ENCODE peak calls at places on chromosomes 5 and 9, in nine cellular contexts. One of them, this sample, is unnamed.

GRCh38 chr5:4511996-4512656 is 628.0 kb upstream of the ADAMTS16 start:
- DNase-seq in esophagus squamous epithelium: no peak
- DNase-seq in fibroblast of mammary gland: peak
- DNase-seq in lower lobe of right lung: peak
- DNase-seq in tibial artery: no peak
- DNase-seq in A549: peak
- DNase-seq in keratinocyte: no peak
- DNase-seq in hepatocyte: peak
- DNase-seq in AG10803: peak
- DNase-seq in this sample: no peak

GRCh38 chr5:91443028-91443427 is 59.9 kb upstream of the ARRDC3 start:
- DNase-seq in lower lobe of right lung: no peak
- DNase-seq in tibial artery: no peak
- DNase-seq in esophagus squamous epithelium: no peak
- DNase-seq in fibroblast of mammary gland: peak
- DNase-seq in AG10803: peak
- DNase-seq in A549: no peak
- DNase-seq in hepatocyte: no peak
- DNase-seq in keratinocyte: no peak
- DNase-seq in this sample: peak

GRCh38 chr5:53253421-53253871 is 143.9 kb upstream of the MOCS2 start:
- DNase-seq in hepatocyte: no peak
- DNase-seq in lower lobe of right lung: no peak
- DNase-seq in fibroblast of mammary gland: peak
- DNase-seq in tibial artery: no peak
- DNase-seq in A549: no peak
- DNase-seq in AG10803: peak
- DNase-seq in esophagus squamous epithelium: no peak
- DNase-seq in keratinocyte: peak
- DNase-seq in this sample: peak

GRCh38 chr9:14314929-14315753 is 1.2 kb upstream of the NFIB start:
- DNase-seq in hepatocyte: peak
- DNase-seq in tibial artery: peak
- DNase-seq in fibroblast of mammary gland: peak
- DNase-seq in esophagus squamous epithelium: no peak
- DNase-seq in keratinocyte: no peak
- DNase-seq in A549: peak
- DNase-seq in lower lobe of right lung: peak
- DNase-seq in AG10803: no peak
- DNase-seq in this sample: no peak

GRCh38 chr9:124871156-124871561 is 9.2 kb downstream of the ARPC5L start:
- DNase-seq in AG10803: no peak
- DNase-seq in hepatocyte: no peak
- DNase-seq in esophagus squamous epithelium: no peak
- DNase-seq in keratinocyte: no peak
- DNase-seq in lower lobe of right lung: no peak
- DNase-seq in fibroblast of mammary gland: no peak
- DNase-seq in A549: no peak
- DNase-seq in tibial artery: no peak
- DNase-seq in this sample: no peak

GRCh38 chr9:113152699-113153098 is 1.9 kb downstream of the SLC31A2 start:
- DNase-seq in keratinocyte: peak
- DNase-seq in lower lobe of right lung: no peak
- DNase-seq in tibial artery: no peak
- DNase-seq in esophagus squamous epithelium: no peak
- DNase-seq in fibroblast of mammary gland: peak
- DNase-seq in A549: no peak
- DNase-seq in hepatocyte: no peak
- DNase-seq in AG10803: peak
- DNase-seq in this sample: no peak

GRCh38 chr9:120904061-120904998 is 22.3 kb downstream of the TRAF1 start:
- DNase-seq in fibroblast of mammary gland: no peak
- DNase-seq in esophagus squamous epithelium: no peak
- DNase-seq in A549: no peak
- DNase-seq in AG10803: no peak
- DNase-seq in tibial artery: no peak
- DNase-seq in hepatocyte: no peak
- DNase-seq in keratinocyte: no peak
- DNase-seq in lower lobe of right lung: no peak
- DNase-seq in this sample: no peak

GRCh38 chr5:62322484-62322883 is 16.5 kb downstream of the KIF2A start:
- DNase-seq in keratinocyte: no peak
- DNase-seq in hepatocyte: no peak
- DNase-seq in AG10803: no peak
- DNase-seq in tibial artery: no peak
- DNase-seq in esophagus squamous epithelium: no peak
- DNase-seq in A549: no peak
- DNase-seq in fibroblast of mammary gland: no peak
- DNase-seq in lower lobe of right lung: no peak
- DNase-seq in this sample: no peak

GRCh38 chr5:36125868-36126267 is 25.8 kb downstream of the LMBRD2 start:
- DNase-seq in lower lobe of right lung: no peak
- DNase-seq in AG10803: no peak
- DNase-seq in fibroblast of mammary gland: no peak
- DNase-seq in A549: no peak
- DNase-seq in keratinocyte: no peak
- DNase-seq in tibial artery: no peak
- DNase-seq in hepatocyte: no peak
- DNase-seq in esophagus squamous epithelium: no peak
- DNase-seq in this sample: no peak

GRCh38 chr5:143843461-143843860 is 31.5 kb downstream of the HMHB1 start:
- DNase-seq in keratinocyte: no peak
- DNase-seq in hepatocyte: no peak
- DNase-seq in A549: no peak
- DNase-seq in tibial artery: no peak
- DNase-seq in lower lobe of right lung: no peak
- DNase-seq in fibroblast of mammary gland: no peak
- DNase-seq in AG10803: no peak
- DNase-seq in esophagus squamous epithelium: no peak
- DNase-seq in this sample: no peak

GRCh38 chr5:78984020-78984610 is 995 bp downstream of the ARSB start:
- DNase-seq in esophagus squamous epithelium: no peak
- DNase-seq in fibroblast of mammary gland: peak
- DNase-seq in tibial artery: no peak
- DNase-seq in A549: no peak
- DNase-seq in keratinocyte: no peak
- DNase-seq in AG10803: peak
- DNase-seq in lower lobe of right lung: no peak
- DNase-seq in hepatocyte: no peak
- DNase-seq in this sample: no peak

GRCh38 chr9:114164191-114164794 is 9.0 kb downstream of the COL27A1 start:
- DNase-seq in tibial artery: no peak
- DNase-seq in hepatocyte: no peak
- DNase-seq in esophagus squamous epithelium: no peak
- DNase-seq in lower lobe of right lung: no peak
- DNase-seq in A549: no peak
- DNase-seq in keratinocyte: no peak
- DNase-seq in fibroblast of mammary gland: no peak
- DNase-seq in AG10803: no peak
- DNase-seq in this sample: no peak

GRCh38 chr9:127200106-127200862 is 64.3 kb upstream of the GARNL3 start:
- DNase-seq in keratinocyte: no peak
- DNase-seq in lower lobe of right lung: no peak
- DNase-seq in fibroblast of mammary gland: no peak
- DNase-seq in tibial artery: no peak
- DNase-seq in A549: no peak
- DNase-seq in AG10803: no peak
- DNase-seq in hepatocyte: no peak
- DNase-seq in esophagus squamous epithelium: no peak
- DNase-seq in this sample: no peak

GRCh38 chr5:31382051-31382878 is 149.6 kb downstream of the DROSHA start:
- DNase-seq in fibroblast of mammary gland: no peak
- DNase-seq in tibial artery: no peak
- DNase-seq in hepatocyte: no peak
- DNase-seq in esophagus squamous epithelium: no peak
- DNase-seq in lower lobe of right lung: no peak
- DNase-seq in keratinocyte: no peak
- DNase-seq in A549: no peak
- DNase-seq in AG10803: no peak
- DNase-seq in this sample: no peak

GRCh38 chr5:79834420-79835219 is 145.0 kb downstream of the CMYA5 start:
- DNase-seq in A549: no peak
- DNase-seq in fibroblast of mammary gland: no peak
- DNase-seq in esophagus squamous epithelium: no peak
- DNase-seq in tibial artery: no peak
- DNase-seq in lower lobe of right lung: no peak
- DNase-seq in AG10803: no peak
- DNase-seq in hepatocyte: no peak
- DNase-seq in keratinocyte: no peak
- DNase-seq in this sample: no peak

GRCh38 chr9:137772281-137772873 is 105.2 kb upstream of the CACNA1B start:
- DNase-seq in AG10803: no peak
- DNase-seq in A549: no peak
- DNase-seq in lower lobe of right lung: no peak
- DNase-seq in tibial artery: no peak
- DNase-seq in esophagus squamous epithelium: no peak
- DNase-seq in fibroblast of mammary gland: no peak
- DNase-seq in keratinocyte: no peak
- DNase-seq in hepatocyte: no peak
- DNase-seq in this sample: no peak
- TF ChIP-seq CTCF in AG10803: no peak
- TF ChIP-seq CTCF in A549: peak
- TF ChIP-seq CTCF in lower lobe of right lung: no peak
- TF ChIP-seq CTCF in tibial artery: no peak
- TF ChIP-seq CTCF in esophagus squamous epithelium: no peak
- TF ChIP-seq CTCF in fibroblast of mammary gland: peak
- TF ChIP-seq CTCF in keratinocyte: no peak
- TF ChIP-seq CTCF in hepatocyte: peak
- TF ChIP-seq CTCF in this sample: peak

GRCh38 chr9:98998441-98999151 is 54.9 kb downstream of the COL15A1 start:
- DNase-seq in keratinocyte: no peak
- DNase-seq in tibial artery: peak
- DNase-seq in AG10803: peak
- DNase-seq in lower lobe of right lung: peak
- DNase-seq in hepatocyte: peak
- DNase-seq in esophagus squamous epithelium: no peak
- DNase-seq in fibroblast of mammary gland: peak
- DNase-seq in A549: peak
- DNase-seq in this sample: no peak

GRCh38 chr9:98997580-98997979 is 53.9 kb downstream of the COL15A1 start:
- DNase-seq in fibroblast of mammary gland: peak
- DNase-seq in A549: no peak
- DNase-seq in lower lobe of right lung: no peak
- DNase-seq in tibial artery: no peak
- DNase-seq in keratinocyte: no peak
- DNase-seq in esophagus squamous epithelium: no peak
- DNase-seq in hepatocyte: no peak
- DNase-seq in AG10803: peak
- DNase-seq in this sample: no peak

GRCh38 chr9:99001892-99002291 is 58.2 kb downstream of the COL15A1 start:
- DNase-seq in esophagus squamous epithelium: no peak
- DNase-seq in AG10803: no peak
- DNase-seq in hepatocyte: no peak
- DNase-seq in keratinocyte: no peak
- DNase-seq in fibroblast of mammary gland: no peak
- DNase-seq in tibial artery: no peak
- DNase-seq in A549: no peak
- DNase-seq in lower lobe of right lung: no peak
- DNase-seq in this sample: no peak

GRCh38 chr9:99000480-99001395 is 57.0 kb downstream of the COL15A1 start:
- DNase-seq in lower lobe of right lung: peak
- DNase-seq in keratinocyte: peak
- DNase-seq in tibial artery: no peak
- DNase-seq in esophagus squamous epithelium: no peak
- DNase-seq in AG10803: peak
- DNase-seq in A549: peak
- DNase-seq in hepatocyte: peak
- DNase-seq in fibroblast of mammary gland: peak
- DNase-seq in this sample: no peak

DNA sequence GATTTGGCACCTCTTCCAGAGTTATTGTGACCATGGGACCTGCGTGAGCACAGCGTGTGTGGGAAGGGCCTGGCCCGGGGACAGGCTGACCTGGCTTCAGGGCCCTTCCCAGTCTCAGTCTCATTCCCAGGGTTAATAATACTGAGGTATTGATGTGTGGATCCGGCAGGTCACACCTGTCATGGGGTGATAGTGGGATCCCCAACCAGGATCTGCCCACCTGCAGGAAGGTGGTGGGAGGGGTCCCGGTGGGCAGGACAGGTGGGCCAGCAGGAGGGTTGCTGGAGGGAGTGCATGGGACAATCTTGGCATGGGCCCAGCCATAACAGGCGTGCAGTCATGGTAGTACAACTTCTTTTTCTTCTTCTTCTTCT is 55.4 kb downstream of the COL15A1 start:
- DNase-seq in AG10803: no peak
- DNase-seq in tibial artery: no peak
- DNase-seq in hepatocyte: no peak
- DNase-seq in fibroblast of mammary gland: no peak
- DNase-seq in keratinocyte: no peak
- DNase-seq in lower lobe of right lung: no peak
- DNase-seq in esophagus squamous epithelium: no peak
- DNase-seq in A549: no peak
- DNase-seq in this sample: no peak
- TF ChIP-seq CTCF in AG10803: no peak
- TF ChIP-seq CTCF in tibial artery: no peak
- TF ChIP-seq CTCF in hepatocyte: no peak
- TF ChIP-seq CTCF in fibroblast of mammary gland: no peak
- TF ChIP-seq CTCF in keratinocyte: no peak
- TF ChIP-seq CTCF in lower lobe of right lung: peak
- TF ChIP-seq CTCF in esophagus squamous epithelium: no peak
- TF ChIP-seq CTCF in A549: no peak
- TF ChIP-seq CTCF in this sample: no peak

GRCh38 chr5:132459983-132460834 is 30.4 kb downstream of the IRF1 start:
- DNase-seq in esophagus squamous epithelium: no peak
- DNase-seq in tibial artery: peak
- DNase-seq in keratinocyte: no peak
- DNase-seq in hepatocyte: no peak
- DNase-seq in lower lobe of right lung: peak
- DNase-seq in A549: no peak
- DNase-seq in AG10803: no peak
- DNase-seq in fibroblast of mammary gland: no peak
- DNase-seq in this sample: no peak
- TF ChIP-seq CTCF in esophagus squamous epithelium: no peak
- TF ChIP-seq CTCF in tibial artery: no peak
- TF ChIP-seq CTCF in keratinocyte: peak
- TF ChIP-seq CTCF in hepatocyte: no peak
- TF ChIP-seq CTCF in lower lobe of right lung: peak
- TF ChIP-seq CTCF in A549: no peak
- TF ChIP-seq CTCF in AG10803: peak
- TF ChIP-seq CTCF in fibroblast of mammary gland: no peak
- TF ChIP-seq CTCF in this sample: no peak

DNA sequence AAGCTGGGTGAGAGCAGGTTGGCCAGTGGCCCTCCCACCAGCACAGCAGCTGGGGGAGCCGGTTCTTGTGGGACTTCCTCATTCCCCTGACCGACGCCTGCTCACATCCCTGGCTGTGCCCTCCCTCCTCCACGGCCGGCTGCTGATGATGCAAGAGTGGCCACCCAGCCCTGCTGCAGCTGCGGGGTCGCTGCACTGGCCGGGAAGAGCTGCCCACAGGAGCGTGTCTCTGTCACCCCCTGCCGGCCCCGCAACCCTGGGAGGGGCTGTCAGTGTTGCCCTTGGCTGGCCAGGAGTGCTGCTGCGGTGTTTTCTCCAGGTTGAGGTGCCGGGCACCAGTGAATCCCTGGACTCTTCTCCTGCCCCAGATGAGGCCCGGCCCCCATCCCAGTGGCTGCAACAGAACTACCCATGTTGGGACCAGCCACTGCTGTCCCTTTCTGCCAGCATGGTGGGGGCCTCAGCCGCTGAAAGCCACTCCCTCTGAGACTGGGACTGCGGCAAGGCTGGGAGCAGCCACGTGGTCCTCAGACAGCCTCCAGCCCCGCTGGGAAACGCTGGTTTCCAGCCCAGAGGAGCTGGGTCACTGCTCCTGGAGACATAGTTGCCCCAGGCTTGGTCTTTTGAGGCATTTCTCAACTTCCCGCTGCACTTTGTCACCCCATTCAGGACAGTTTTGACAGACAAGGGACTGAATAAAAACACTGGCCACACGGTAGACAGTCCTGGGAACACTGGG is 739 bp downstream of the CARD9 start:
- DNase-seq in keratinocyte: no peak
- DNase-seq in esophagus squamous epithelium: no peak
- DNase-seq in hepatocyte: peak
- DNase-seq in A549: no peak
- DNase-seq in tibial artery: no peak
- DNase-seq in AG10803: peak
- DNase-seq in lower lobe of right lung: peak
- DNase-seq in fibroblast of mammary gland: peak
- DNase-seq in this sample: peak
- TF ChIP-seq CTCF in keratinocyte: no peak
- TF ChIP-seq CTCF in esophagus squamous epithelium: no peak
- TF ChIP-seq CTCF in hepatocyte: peak
- TF ChIP-seq CTCF in A549: no peak
- TF ChIP-seq CTCF in tibial artery: no peak
- TF ChIP-seq CTCF in AG10803: peak
- TF ChIP-seq CTCF in lower lobe of right lung: peak
- TF ChIP-seq CTCF in fibroblast of mammary gland: peak
- TF ChIP-seq CTCF in this sample: peak